ENCODE peak calls at places on chromosomes 2 and 18, in seven cellular contexts. One of them, this sample, is unnamed.

GRCh38 chr2:158015428-158016076 is 86.1 kb upstream of the UPP2 start:
- DNase-seq in lung microvascular endothelial cell: no peak
- DNase-seq in HCT116: no peak
- DNase-seq in brain microvascular endothelial cell: no peak
- DNase-seq in AG04450: no peak
- DNase-seq in choroid plexus epithelial cell: no peak
- DNase-seq in psoas muscle: no peak
- DNase-seq in this sample: no peak

GRCh38 chr2:224532931-224533330 is 52.2 kb downstream of the CUL3 start:
- DNase-seq in lung microvascular endothelial cell: no peak
- DNase-seq in HCT116: no peak
- DNase-seq in brain microvascular endothelial cell: no peak
- DNase-seq in AG04450: no peak
- DNase-seq in choroid plexus epithelial cell: no peak
- DNase-seq in psoas muscle: no peak
- DNase-seq in this sample: no peak

GRCh38 chr2:9808334-9809063 is 34.8 kb upstream of the TAF1B start:
- DNase-seq in lung microvascular endothelial cell: no peak
- DNase-seq in HCT116: no peak
- DNase-seq in brain microvascular endothelial cell: no peak
- DNase-seq in AG04450: no peak
- DNase-seq in choroid plexus epithelial cell: no peak
- DNase-seq in psoas muscle: no peak
- DNase-seq in this sample: no peak

GRCh38 chr2:202932425-202933138 is 20.5 kb downstream of the CARF start:
- DNase-seq in lung microvascular endothelial cell: no peak
- DNase-seq in HCT116: no peak
- DNase-seq in brain microvascular endothelial cell: no peak
- DNase-seq in AG04450: no peak
- DNase-seq in choroid plexus epithelial cell: peak; percentile 70
- DNase-seq in psoas muscle: no peak
- DNase-seq in this sample: peak; percentile 11

GRCh38 chr18:2147866-2148265 is 423.4 kb downstream of the METTL4 start:
- DNase-seq in lung microvascular endothelial cell: no peak
- DNase-seq in HCT116: no peak
- DNase-seq in brain microvascular endothelial cell: no peak
- DNase-seq in AG04450: no peak
- DNase-seq in choroid plexus epithelial cell: peak; percentile 61
- DNase-seq in psoas muscle: peak; percentile 73
- DNase-seq in this sample: peak; percentile 83

GRCh38 chr2:196399736-196400691 is 228.6 kb upstream of the STK17B start:
- DNase-seq in lung microvascular endothelial cell: peak; percentile 69
- DNase-seq in HCT116: peak; percentile 40
- DNase-seq in brain microvascular endothelial cell: peak; percentile 96
- DNase-seq in AG04450: peak; percentile 83
- DNase-seq in choroid plexus epithelial cell: peak; percentile 97
- DNase-seq in psoas muscle: no peak
- DNase-seq in this sample: peak; percentile 84

GRCh38 chr2:66080136-66080535 is 354.8 kb upstream of the MEIS1 start:
- DNase-seq in lung microvascular endothelial cell: no peak
- DNase-seq in HCT116: no peak
- DNase-seq in brain microvascular endothelial cell: no peak
- DNase-seq in AG04450: no peak
- DNase-seq in choroid plexus epithelial cell: no peak
- DNase-seq in psoas muscle: no peak
- DNase-seq in this sample: no peak

GRCh38 chr2:96140941-96141623 is 2.8 kb upstream of the ASTL start:
- DNase-seq in lung microvascular endothelial cell: no peak
- DNase-seq in HCT116: no peak
- DNase-seq in brain microvascular endothelial cell: no peak
- DNase-seq in AG04450: no peak
- DNase-seq in choroid plexus epithelial cell: no peak
- DNase-seq in psoas muscle: peak; percentile 37
- DNase-seq in this sample: no peak

GRCh38 chr2:84768840-84769239 is 112.0 kb downstream of the TRABD2A start:
- DNase-seq in lung microvascular endothelial cell: no peak
- DNase-seq in HCT116: no peak
- DNase-seq in brain microvascular endothelial cell: no peak
- DNase-seq in AG04450: no peak
- DNase-seq in choroid plexus epithelial cell: no peak
- DNase-seq in psoas muscle: no peak
- DNase-seq in this sample: no peak

GRCh38 chr2:64832926-64833325 is 156.3 kb upstream of the SLC1A4 start:
- DNase-seq in lung microvascular endothelial cell: no peak
- DNase-seq in HCT116: no peak
- DNase-seq in brain microvascular endothelial cell: no peak
- DNase-seq in AG04450: no peak
- DNase-seq in choroid plexus epithelial cell: no peak
- DNase-seq in psoas muscle: no peak
- DNase-seq in this sample: no peak

GRCh38 chr2:174759381-174760064 is 4.7 kb downstream of the CHRNA1 start:
- DNase-seq in lung microvascular endothelial cell: no peak
- DNase-seq in HCT116: no peak
- DNase-seq in brain microvascular endothelial cell: no peak
- DNase-seq in AG04450: no peak
- DNase-seq in choroid plexus epithelial cell: no peak
- DNase-seq in psoas muscle: no peak
- DNase-seq in this sample: no peak

GRCh38 chr18:49609416-49610284 is 47.8 kb downstream of the LIPG start:
- DNase-seq in lung microvascular endothelial cell: no peak
- DNase-seq in HCT116: peak; percentile 6
- DNase-seq in brain microvascular endothelial cell: no peak
- DNase-seq in AG04450: no peak
- DNase-seq in choroid plexus epithelial cell: no peak
- DNase-seq in psoas muscle: no peak
- DNase-seq in this sample: peak; percentile 25

GRCh38 chr2:237299897-237300296 is 114.1 kb downstream of the COL6A3 start:
- DNase-seq in lung microvascular endothelial cell: no peak
- DNase-seq in HCT116: peak; percentile 48
- DNase-seq in brain microvascular endothelial cell: peak; percentile 94
- DNase-seq in AG04450: peak; percentile 95
- DNase-seq in choroid plexus epithelial cell: peak; percentile 96
- DNase-seq in psoas muscle: no peak
- DNase-seq in this sample: peak; percentile 69

GRCh38 chr2:193793914-193794313 is 1599.2 kb upstream of the TMEFF2 start:
- DNase-seq in lung microvascular endothelial cell: no peak
- DNase-seq in HCT116: no peak
- DNase-seq in brain microvascular endothelial cell: no peak
- DNase-seq in AG04450: no peak
- DNase-seq in choroid plexus epithelial cell: peak; percentile 59
- DNase-seq in psoas muscle: no peak
- DNase-seq in this sample: no peak

GRCh38 chr2:10835052-10835970 is 22.7 kb upstream of the PDIA6 start:
- DNase-seq in lung microvascular endothelial cell: peak; percentile 69
- DNase-seq in HCT116: peak; percentile 73
- DNase-seq in brain microvascular endothelial cell: peak; percentile 27
- DNase-seq in AG04450: no peak
- DNase-seq in choroid plexus epithelial cell: peak; percentile 53
- DNase-seq in psoas muscle: peak; percentile 88
- DNase-seq in this sample: peak; percentile 26

GRCh38 chr2:31058096-31058843 is 80.0 kb downstream of the GALNT14 start:
- DNase-seq in lung microvascular endothelial cell: no peak
- DNase-seq in HCT116: no peak
- DNase-seq in brain microvascular endothelial cell: no peak
- DNase-seq in AG04450: no peak
- DNase-seq in choroid plexus epithelial cell: no peak
- DNase-seq in psoas muscle: no peak
- DNase-seq in this sample: no peak

GRCh38 chr2:159043710-159044109 is 75.3 kb downstream of the TANC1 start:
- DNase-seq in lung microvascular endothelial cell: no peak
- DNase-seq in HCT116: no peak
- DNase-seq in brain microvascular endothelial cell: no peak
- DNase-seq in AG04450: no peak
- DNase-seq in choroid plexus epithelial cell: no peak
- DNase-seq in psoas muscle: no peak
- DNase-seq in this sample: no peak

GRCh38 chr2:235170536-235171510 is 219.0 kb downstream of the SH3BP4 start:
- DNase-seq in lung microvascular endothelial cell: no peak
- DNase-seq in HCT116: peak; percentile 56
- DNase-seq in brain microvascular endothelial cell: peak; percentile 77
- DNase-seq in AG04450: peak; percentile 13
- DNase-seq in choroid plexus epithelial cell: peak; percentile 78
- DNase-seq in psoas muscle: peak; percentile 55
- DNase-seq in this sample: peak; percentile 92

GRCh38 chr2:207239222-207239674 is 73.5 kb upstream of the KLF7 start:
- DNase-seq in lung microvascular endothelial cell: no peak
- DNase-seq in HCT116: no peak
- DNase-seq in brain microvascular endothelial cell: peak; percentile 100
- DNase-seq in AG04450: peak; percentile 98
- DNase-seq in choroid plexus epithelial cell: peak; percentile 99
- DNase-seq in psoas muscle: peak; percentile 70
- DNase-seq in this sample: peak; percentile 88

GRCh38 chr2:237452846-237453245 is 34.2 kb upstream of the MLPH start:
- DNase-seq in lung microvascular endothelial cell: no peak
- DNase-seq in HCT116: no peak
- DNase-seq in brain microvascular endothelial cell: peak; percentile 41
- DNase-seq in AG04450: no peak
- DNase-seq in choroid plexus epithelial cell: peak; percentile 63
- DNase-seq in psoas muscle: no peak
- DNase-seq in this sample: no peak

GRCh38 chr2:235500761-235501662 is 7.2 kb downstream of the AGAP1 start:
- DNase-seq in lung microvascular endothelial cell: no peak
- DNase-seq in HCT116: no peak
- DNase-seq in brain microvascular endothelial cell: peak; percentile 64
- DNase-seq in AG04450: no peak
- DNase-seq in choroid plexus epithelial cell: peak; percentile 73
- DNase-seq in psoas muscle: no peak
- DNase-seq in this sample: peak; percentile 41

GRCh38 chr2:232465061-232465460 is 9.1 kb downstream of the ALPI start:
- DNase-seq in lung microvascular endothelial cell: no peak
- DNase-seq in HCT116: no peak
- DNase-seq in brain microvascular endothelial cell: no peak
- DNase-seq in AG04450: no peak
- DNase-seq in choroid plexus epithelial cell: no peak
- DNase-seq in psoas muscle: no peak
- DNase-seq in this sample: no peak

GRCh38 chr2:212646698-212647097 is 108.1 kb upstream of the ERBB4 start:
- DNase-seq in lung microvascular endothelial cell: no peak
- DNase-seq in HCT116: no peak
- DNase-seq in brain microvascular endothelial cell: peak; percentile 79
- DNase-seq in AG04450: peak; percentile 21
- DNase-seq in choroid plexus epithelial cell: peak; percentile 55
- DNase-seq in psoas muscle: no peak
- DNase-seq in this sample: peak; percentile 60

GRCh38 chr2:235194351-235194750 is 242.5 kb downstream of the SH3BP4 start:
- DNase-seq in lung microvascular endothelial cell: no peak
- DNase-seq in HCT116: no peak
- DNase-seq in brain microvascular endothelial cell: no peak
- DNase-seq in AG04450: no peak
- DNase-seq in choroid plexus epithelial cell: no peak
- DNase-seq in psoas muscle: no peak
- DNase-seq in this sample: no peak

GRCh38 chr2:86791574-86791973 is 861 bp upstream of the CD8A start:
- DNase-seq in lung microvascular endothelial cell: no peak
- DNase-seq in HCT116: no peak
- DNase-seq in brain microvascular endothelial cell: no peak
- DNase-seq in AG04450: no peak
- DNase-seq in choroid plexus epithelial cell: no peak
- DNase-seq in psoas muscle: no peak
- DNase-seq in this sample: no peak

GRCh38 chr2:142989276-142990204 is 112.1 kb downstream of the KYNU start:
- DNase-seq in lung microvascular endothelial cell: peak; percentile 54
- DNase-seq in HCT116: peak; percentile 24
- DNase-seq in brain microvascular endothelial cell: no peak
- DNase-seq in AG04450: no peak
- DNase-seq in choroid plexus epithelial cell: peak; percentile 78
- DNase-seq in psoas muscle: no peak
- DNase-seq in this sample: peak; percentile 62

GRCh38 chr18:45627204-45627526 is 11.9 kb downstream of the SLC14A2 start:
- DNase-seq in lung microvascular endothelial cell: no peak
- DNase-seq in HCT116: no peak
- DNase-seq in brain microvascular endothelial cell: no peak
- DNase-seq in AG04450: no peak
- DNase-seq in choroid plexus epithelial cell: no peak
- DNase-seq in psoas muscle: no peak
- DNase-seq in this sample: no peak

GRCh38 chr2:140586379-140586778 is 1544.4 kb downstream of the LRP1B start:
- DNase-seq in lung microvascular endothelial cell: peak; percentile 17
- DNase-seq in HCT116: peak; percentile 45
- DNase-seq in brain microvascular endothelial cell: peak; percentile 14
- DNase-seq in AG04450: no peak
- DNase-seq in choroid plexus epithelial cell: peak; percentile 38
- DNase-seq in psoas muscle: no peak
- DNase-seq in this sample: peak; percentile 49

GRCh38 chr18:11532758-11533512 is 76.5 kb upstream of the SLC35G4 start:
- DNase-seq in lung microvascular endothelial cell: no peak
- DNase-seq in HCT116: no peak
- DNase-seq in brain microvascular endothelial cell: no peak
- DNase-seq in AG04450: no peak
- DNase-seq in choroid plexus epithelial cell: no peak
- DNase-seq in psoas muscle: no peak
- DNase-seq in this sample: no peak

GRCh38 chr2:26932974-26933373 is 37.5 kb upstream of the MAPRE3 start:
- DNase-seq in lung microvascular endothelial cell: no peak
- DNase-seq in HCT116: no peak
- DNase-seq in brain microvascular endothelial cell: no peak
- DNase-seq in AG04450: no peak
- DNase-seq in choroid plexus epithelial cell: no peak
- DNase-seq in psoas muscle: no peak
- DNase-seq in this sample: no peak

GRCh38 chr2:227503433-227504406 is 31.8 kb downstream of the AGFG1 start:
- DNase-seq in lung microvascular endothelial cell: peak; percentile 14
- DNase-seq in HCT116: peak; percentile 84
- DNase-seq in brain microvascular endothelial cell: peak; percentile 31
- DNase-seq in AG04450: no peak
- DNase-seq in choroid plexus epithelial cell: no peak
- DNase-seq in psoas muscle: peak; percentile 61
- DNase-seq in this sample: peak; percentile 76

GRCh38 chr2:223503746-223504145 is 98.4 kb downstream of the SCG2 start:
- DNase-seq in lung microvascular endothelial cell: no peak
- DNase-seq in HCT116: no peak
- DNase-seq in brain microvascular endothelial cell: no peak
- DNase-seq in AG04450: no peak
- DNase-seq in choroid plexus epithelial cell: no peak
- DNase-seq in psoas muscle: no peak
- DNase-seq in this sample: no peak

This sample was measured in H4.